ENCODE peak calls at places on chromosomes 3 and 15, in six cellular contexts. A, Q, T, P, K and H are unnamed samples. For H3K4me1, the result is how much of the 10 kb centered on the place peaks cover.

GRCh38 chr3:85303156-85303555 is 344.4 kb downstream of the CADM2 start:
- DNase-seq in A (no peak), Q (no peak), T (no peak), P (no peak), K (no peak), H (no peak)

GRCh38 chr15:45634442-45635190 is at the start of gene SQOR:
- DNase-seq in A (peak), Q (peak), T (peak), P (peak), K (peak), H (peak)

GRCh38 chr3:25812644-25813043 is 22.8 kb downstream of the OXSM start:
- DNase-seq in A (no peak), Q (no peak), T (no peak), P (no peak), K (no peak), H (no peak)

GRCh38 chr3:185932213-185932612 is 5.6 kb downstream of the TRA2B start:
- DNase-seq in A (no peak), Q (no peak), T (no peak), P (no peak), K (no peak), H (no peak)

GRCh38 chr3:48125026-48125704 is 63.1 kb downstream of the CDC25A start:
- DNase-seq in A (peak), Q (no peak), T (no peak), P (no peak), K (no peak), H (no peak)

GRCh38 chr3:100335137-100335833 is 728 bp downstream of the NIT2 start:
- DNase-seq in A (peak), Q (no peak), T (no peak), P (no peak), K (no peak), H (no peak)

GRCh38 chr15:22895465-22896190 is 57.2 kb downstream of the NIPA2 start:
- DNase-seq in A (peak), Q (no peak), T (no peak), P (no peak), K (no peak), H (peak)

GRCh38 chr3:58989173-58989572 is 60.7 kb downstream of the CFAP20DC start:
- DNase-seq in A (no peak), Q (no peak), T (no peak), P (no peak), K (no peak), H (no peak)

GRCh38 chr3:194296832-194297666 is 54.1 kb downstream of the CPN2 start:
- DNase-seq in A (no peak), Q (no peak), T (no peak), P (peak), K (no peak), H (peak)

GRCh38 chr15:73518180-73518862 is 75.4 kb downstream of the REC114 start:
- DNase-seq in A (no peak), Q (peak), T (no peak), P (no peak), K (no peak), H (no peak)

GRCh38 chr3:51813539-51813938 is 34.5 kb upstream of the IQCF6 start:
- DNase-seq in A (no peak), Q (peak), T (no peak), P (peak), K (no peak), H (peak)

GRCh38 chr3:124063168-124063909 is 71.4 kb upstream of the ROPN1 start:
- DNase-seq in A (no peak), Q (no peak), T (no peak), P (no peak), K (no peak), H (no peak)

GRCh38 chr3:194128202-194128907 is 7.6 kb upstream of the HES1 start:
- DNase-seq in A (no peak), Q (no peak), T (no peak), P (no peak), K (no peak), H (no peak)

GRCh38 chr15:48414015-48414414 is 82.8 kb downstream of the DUT start:
- DNase-seq in A (no peak), Q (no peak), T (no peak), P (no peak), K (no peak), H (no peak)

GRCh38 chr15:42215854-42216829 is 8.0 kb upstream of the VPS39 start:
- DNase-seq in A (no peak), Q (no peak), T (no peak), P (no peak), K (no peak), H (no peak)
- TF ChIP-seq CTCF in A (no peak), Q (peak), T (no peak), P (no peak), K (no peak), H (no peak)

DNA sequence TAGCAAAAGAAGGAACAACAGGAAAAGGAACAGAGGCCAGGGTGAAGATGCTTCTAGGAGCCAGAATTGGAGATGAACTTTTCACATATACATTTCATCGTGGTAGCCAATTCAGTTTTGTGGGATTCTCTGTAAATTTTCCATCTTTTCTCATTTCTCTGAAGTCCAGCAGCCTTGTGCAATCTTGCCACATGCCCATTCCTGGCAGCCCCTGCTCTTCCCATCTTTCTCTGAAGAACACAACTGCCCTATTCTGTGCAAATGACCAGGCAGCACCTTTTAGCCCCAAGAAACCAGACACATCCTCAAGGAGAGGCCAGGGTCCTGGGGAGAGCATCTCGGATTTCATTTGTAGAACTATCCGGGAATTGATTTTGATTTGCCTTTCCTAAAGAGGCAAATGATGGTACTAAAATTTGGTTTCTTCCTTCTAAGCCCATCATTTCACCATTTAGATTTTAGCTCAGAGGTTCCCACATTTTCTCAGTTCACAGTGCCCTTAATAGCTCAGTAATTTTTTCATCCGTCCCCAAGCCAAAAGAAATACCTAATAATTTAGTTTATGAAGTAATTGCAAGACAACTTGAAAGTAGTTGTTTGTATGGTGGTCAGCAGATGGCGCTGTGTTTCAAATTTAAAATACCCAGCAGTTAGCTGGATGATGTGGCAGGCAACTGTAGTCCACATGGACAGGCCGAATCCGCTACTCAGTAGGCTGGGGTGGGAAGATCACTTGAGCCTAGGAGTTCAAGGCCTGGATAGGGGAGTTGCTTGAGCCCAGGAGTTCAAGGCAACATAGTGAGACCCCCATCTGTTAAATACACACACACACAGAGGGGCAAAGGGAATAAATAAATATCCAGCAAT is 61.3 kb upstream of the ACKR4 start:
- DNase-seq in A (peak), Q (peak), T (no peak), P (peak), K (no peak), H (no peak)
- H3K4me1 ChIP-seq in A (under half), Q (under half), T (under half), P (under half), K (under half), H (under half)

GRCh38 chr3:147119346-147119745 is 287.0 kb downstream of the ZIC4 start:
- DNase-seq in A (no peak), Q (no peak), T (no peak), P (no peak), K (no peak), H (no peak)
- TF ChIP-seq CTCF in A (no peak), Q (no peak), T (no peak), P (no peak), K (no peak), H (no peak)

DNA sequence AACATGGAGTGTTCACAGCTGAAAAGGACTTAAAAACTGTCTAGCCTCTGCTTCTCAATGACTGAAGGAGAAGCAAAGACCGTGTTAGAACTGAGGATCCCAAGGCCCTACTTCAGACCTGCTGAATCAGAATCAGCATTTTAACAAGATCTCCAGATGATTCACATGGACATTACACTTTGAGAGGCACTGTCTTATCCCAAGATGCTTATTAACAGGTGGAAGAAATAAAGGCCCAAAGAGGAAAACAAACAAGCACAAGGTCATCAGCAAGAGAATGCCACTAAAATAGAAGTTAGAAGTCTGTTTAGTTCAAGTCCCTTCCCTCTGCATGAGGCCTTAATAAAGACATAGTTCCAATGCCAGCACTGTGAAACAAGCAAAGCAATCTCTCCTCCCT is 191.4 kb upstream of the BCL6 start:
- DNase-seq in A (no peak), Q (no peak), T (no peak), P (no peak), K (no peak), H (no peak)
- H3K4me1 ChIP-seq in A (under half), Q (under half), T (under half), P (under half), K (under half), H (under half)